ENCODE peak calls at places on chromosomes 13 and 19, in four cellular contexts. One of them, this sample, is unnamed.
A peak's percentile ranks its signal among the peaks of the same experiment; 100 is the strongest.

GRCh38 chr19:34241513-34242337 is 12.6 kb upstream of the GARRE1 start:
- DNase-seq in gastrocnemius medialis: no peak
- DNase-seq in K562: no peak
- DNase-seq in astrocyte of the cerebellum: no peak
- DNase-seq in this sample: peak; percentile 80

GRCh38 chr13:93777504-93777903 is 550.9 kb downstream of the GPC6 start:
- DNase-seq in gastrocnemius medialis: no peak
- DNase-seq in K562: no peak
- DNase-seq in astrocyte of the cerebellum: no peak
- DNase-seq in this sample: no peak

GRCh38 chr19:57558525-57558924 is 1.1 kb downstream of the ZNF550 start:
- DNase-seq in gastrocnemius medialis: no peak
- DNase-seq in K562: no peak
- DNase-seq in astrocyte of the cerebellum: no peak
- DNase-seq in this sample: no peak

GRCh38 chr19:16226184-16226591 is 28.5 kb downstream of the AP1M1 start:
- DNase-seq in gastrocnemius medialis: no peak
- DNase-seq in K562: no peak
- DNase-seq in astrocyte of the cerebellum: no peak
- DNase-seq in this sample: peak; percentile 0

GRCh38 chr19:3275068-3275582 is 50.7 kb downstream of the CELF5 start:
- DNase-seq in gastrocnemius medialis: no peak
- DNase-seq in K562: peak; percentile 45
- DNase-seq in astrocyte of the cerebellum: no peak
- DNase-seq in this sample: peak; percentile 54

GRCh38 chr19:3606690-3607289 is at the start of gene TBXA2R:
- DNase-seq in gastrocnemius medialis: no peak
- DNase-seq in K562: peak; percentile 93
- DNase-seq in astrocyte of the cerebellum: no peak
- DNase-seq in this sample: no peak

GRCh38 chr13:77565635-77566034 is 30.1 kb downstream of the SCEL start:
- DNase-seq in gastrocnemius medialis: no peak
- DNase-seq in K562: peak; percentile 5
- DNase-seq in astrocyte of the cerebellum: peak; percentile 29
- DNase-seq in this sample: peak; percentile 58

GRCh38 chr13:40996433-40997095 is 22.6 kb downstream of the ELF1 start:
- DNase-seq in gastrocnemius medialis: no peak
- DNase-seq in K562: no peak
- DNase-seq in astrocyte of the cerebellum: no peak
- DNase-seq in this sample: no peak

GRCh38 chr13:85651440-85651839 is 147.8 kb downstream of the SLITRK6 start:
- DNase-seq in gastrocnemius medialis: no peak
- DNase-seq in K562: no peak
- DNase-seq in astrocyte of the cerebellum: no peak
- DNase-seq in this sample: no peak

GRCh38 chr19:2289714-2290435 is 7.9 kb upstream of the PEAK3 start:
- DNase-seq in gastrocnemius medialis: no peak
- DNase-seq in K562: peak; percentile 52
- DNase-seq in astrocyte of the cerebellum: no peak
- DNase-seq in this sample: peak; percentile 87

GRCh38 chr19:15010497-15011255 is 31.0 kb upstream of the SLC1A6 start:
- DNase-seq in gastrocnemius medialis: no peak
- DNase-seq in K562: no peak
- DNase-seq in astrocyte of the cerebellum: no peak
- DNase-seq in this sample: no peak

GRCh38 chr19:54160182-54160811 is 776 bp upstream of the LENG1 start:
- DNase-seq in gastrocnemius medialis: no peak
- DNase-seq in K562: peak; percentile 57
- DNase-seq in astrocyte of the cerebellum: no peak
- DNase-seq in this sample: no peak

GRCh38 chr13:73722120-73722519 is 412.1 kb downstream of the KLF12 start:
- DNase-seq in gastrocnemius medialis: no peak
- DNase-seq in K562: no peak
- DNase-seq in astrocyte of the cerebellum: peak; percentile 42
- DNase-seq in this sample: peak; percentile 60

GRCh38 chr19:660793-661426 is 2.1 kb downstream of the RNF126 start:
- DNase-seq in gastrocnemius medialis: no peak
- DNase-seq in K562: no peak
- DNase-seq in astrocyte of the cerebellum: no peak
- DNase-seq in this sample: no peak

GRCh38 chr19:3556978-3557460 is 367 bp downstream of the MFSD12 start:
- DNase-seq in gastrocnemius medialis: no peak
- DNase-seq in K562: peak; percentile 75
- DNase-seq in astrocyte of the cerebellum: no peak
- DNase-seq in this sample: peak; percentile 55

GRCh38 chr19:36152061-36152885 is at the start of gene COX7A1:
- DNase-seq in gastrocnemius medialis: peak; percentile 79
- DNase-seq in K562: peak; percentile 26
- DNase-seq in astrocyte of the cerebellum: no peak
- DNase-seq in this sample: no peak

GRCh38 chr13:79612604-79613003 is 131.6 kb downstream of the NDFIP2 start:
- DNase-seq in gastrocnemius medialis: no peak
- DNase-seq in K562: no peak
- DNase-seq in astrocyte of the cerebellum: no peak
- DNase-seq in this sample: no peak

GRCh38 chr19:1266116-1266817 is 2.9 kb upstream of the CIRBP start:
- DNase-seq in gastrocnemius medialis: no peak
- DNase-seq in K562: peak; percentile 87
- DNase-seq in astrocyte of the cerebellum: no peak
- DNase-seq in this sample: peak; percentile 93

GRCh38 chr13:93388701-93389100 is 162.1 kb downstream of the GPC6 start:
- DNase-seq in gastrocnemius medialis: no peak
- DNase-seq in K562: no peak
- DNase-seq in astrocyte of the cerebellum: peak; percentile 5
- DNase-seq in this sample: no peak

GRCh38 chr19:15454371-15454800 is 4.6 kb upstream of the WIZ start:
- DNase-seq in gastrocnemius medialis: no peak
- DNase-seq in K562: no peak
- DNase-seq in astrocyte of the cerebellum: no peak
- DNase-seq in this sample: no peak

GRCh38 chr19:44401108-44401786 is at the start of gene ZNF285:
- DNase-seq in gastrocnemius medialis: peak; percentile 74
- DNase-seq in K562: peak; percentile 87
- DNase-seq in astrocyte of the cerebellum: peak; percentile 90
- DNase-seq in this sample: peak; percentile 30

GRCh38 chr13:49308104-49308875 is 60.6 kb downstream of the CDADC1 start:
- DNase-seq in gastrocnemius medialis: peak; percentile 80
- DNase-seq in K562: no peak
- DNase-seq in astrocyte of the cerebellum: peak; percentile 46
- DNase-seq in this sample: no peak

GRCh38 chr13:74464656-74465055 is 330.5 kb upstream of the KLF12 start:
- DNase-seq in gastrocnemius medialis: no peak
- DNase-seq in K562: no peak
- DNase-seq in astrocyte of the cerebellum: no peak
- DNase-seq in this sample: no peak

GRCh38 chr13:28022848-28023518 is 34.5 kb upstream of the URAD start:
- DNase-seq in gastrocnemius medialis: no peak
- DNase-seq in K562: no peak
- DNase-seq in astrocyte of the cerebellum: no peak
- DNase-seq in this sample: no peak

GRCh38 chr19:31513841-31514240 is 164.6 kb upstream of the TSHZ3 start:
- DNase-seq in gastrocnemius medialis: no peak
- DNase-seq in K562: no peak
- DNase-seq in astrocyte of the cerebellum: no peak
- DNase-seq in this sample: no peak

GRCh38 chr19:5680083-5680436 is 256 bp downstream of the MICOS13 start:
- DNase-seq in gastrocnemius medialis: no peak
- DNase-seq in K562: no peak
- DNase-seq in astrocyte of the cerebellum: no peak
- DNase-seq in this sample: no peak

GRCh38 chr13:79631260-79631659 is 150.3 kb downstream of the NDFIP2 start:
- DNase-seq in gastrocnemius medialis: peak; percentile 5
- DNase-seq in K562: no peak
- DNase-seq in astrocyte of the cerebellum: peak; percentile 70
- DNase-seq in this sample: no peak

GRCh38 chr13:81795710-81796109 is 1454.8 kb upstream of the SPRY2 start:
- DNase-seq in gastrocnemius medialis: no peak
- DNase-seq in K562: no peak
- DNase-seq in astrocyte of the cerebellum: no peak
- DNase-seq in this sample: no peak

GRCh38 chr13:47112205-47112896 is 215.5 kb upstream of the HTR2A start:
- DNase-seq in gastrocnemius medialis: no peak
- DNase-seq in K562: peak; percentile 14
- DNase-seq in astrocyte of the cerebellum: no peak
- DNase-seq in this sample: no peak

GRCh38 chr13:51729853-51730553 is 74.0 kb downstream of the DHRS12 start:
- DNase-seq in gastrocnemius medialis: no peak
- DNase-seq in K562: no peak
- DNase-seq in astrocyte of the cerebellum: peak; percentile 65
- DNase-seq in this sample: no peak

GRCh38 chr19:21328402-21328801 is 808 bp downstream of the ZNF708 start:
- DNase-seq in gastrocnemius medialis: no peak
- DNase-seq in K562: no peak
- DNase-seq in astrocyte of the cerebellum: no peak
- DNase-seq in this sample: peak; percentile 23

GRCh38 chr13:23087884-23088283 is 92.9 kb upstream of the SGCG start:
- DNase-seq in gastrocnemius medialis: no peak
- DNase-seq in K562: peak; percentile 15
- DNase-seq in astrocyte of the cerebellum: no peak
- DNase-seq in this sample: peak; percentile 29

DNA sequence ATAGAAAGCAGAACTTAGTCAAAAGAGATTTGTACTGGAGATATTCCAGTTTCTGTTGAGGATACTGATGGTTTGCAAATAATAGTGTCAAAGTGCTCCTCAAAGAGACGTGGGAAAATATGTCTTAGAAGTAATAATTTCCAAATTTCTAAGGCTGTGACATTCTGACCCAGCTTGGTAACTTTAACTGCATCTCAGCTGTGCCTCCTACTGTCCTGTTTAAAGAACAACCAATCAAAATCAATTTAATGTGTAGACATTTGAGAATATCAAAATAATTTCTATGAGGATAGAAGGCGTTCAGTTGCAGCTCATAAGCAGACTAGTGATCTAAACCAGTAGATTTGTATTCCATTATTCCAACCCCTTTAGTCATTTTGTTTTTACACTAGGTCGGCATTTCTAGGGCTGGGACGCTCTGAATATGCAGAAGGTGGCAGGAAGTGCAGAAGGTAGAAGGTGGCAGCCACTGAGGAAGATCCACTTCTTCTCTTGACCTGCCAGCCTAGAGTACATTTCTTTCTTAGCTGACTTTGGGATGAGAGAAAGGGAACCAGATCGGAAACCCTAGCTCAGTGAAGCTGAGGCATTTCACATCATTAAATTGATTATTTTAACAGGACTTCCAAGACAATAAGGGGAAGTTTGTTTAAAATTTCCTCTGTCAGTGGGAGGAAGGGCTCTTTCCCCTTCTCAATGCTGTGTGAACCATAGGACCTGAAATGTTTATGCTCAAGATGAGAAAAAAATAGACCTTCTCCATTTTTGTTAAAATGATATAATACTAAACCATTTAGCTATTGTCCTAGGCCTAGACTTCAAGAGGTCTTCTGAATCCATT is 67.5 kb downstream of the COL4A1 start:
- DNase-seq in gastrocnemius medialis: no peak
- DNase-seq in K562: no peak
- DNase-seq in astrocyte of the cerebellum: no peak
- DNase-seq in this sample: no peak
- TF ChIP-seq CTCF in gastrocnemius medialis: no peak
- TF ChIP-seq CTCF in K562: peak; percentile 2
- TF ChIP-seq CTCF in astrocyte of the cerebellum: peak; percentile 7
- TF ChIP-seq CTCF in this sample: no peak

DNA sequence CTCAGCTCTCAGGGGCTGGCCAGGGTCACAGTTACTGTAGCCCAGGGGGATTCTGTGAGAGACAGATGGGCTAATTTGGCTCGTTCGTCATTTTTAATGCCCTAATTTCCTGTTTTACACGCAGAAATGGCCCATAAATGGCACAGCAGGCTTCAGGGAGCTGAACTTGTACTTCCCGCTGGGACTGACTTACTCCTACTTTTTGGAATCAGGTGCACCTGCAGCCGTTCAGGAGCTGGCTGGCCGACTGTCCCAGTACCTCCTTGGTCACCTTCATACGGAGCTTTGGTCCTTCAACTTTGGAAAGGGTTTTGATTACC is 62.4 kb upstream of the URI1 start:
- DNase-seq in gastrocnemius medialis: no peak
- DNase-seq in K562: no peak
- DNase-seq in astrocyte of the cerebellum: no peak
- DNase-seq in this sample: no peak
- H3K4me3 ChIP-seq in gastrocnemius medialis: peak overlapping the region; percentile 43
- H3K4me3 ChIP-seq in K562: no peak overlapping the region
- H3K4me3 ChIP-seq in astrocyte of the cerebellum: no peak overlapping the region
- H3K4me3 ChIP-seq in this sample: no peak overlapping the region

GRCh38 chr13:63954683-63955082 is 2539.0 kb upstream of the PCDH20 start:
- DNase-seq in gastrocnemius medialis: no peak
- DNase-seq in K562: no peak
- DNase-seq in astrocyte of the cerebellum: no peak
- DNase-seq in this sample: no peak
- TF ChIP-seq CTCF in gastrocnemius medialis: no peak
- TF ChIP-seq CTCF in K562: no peak
- TF ChIP-seq CTCF in astrocyte of the cerebellum: no peak
- TF ChIP-seq CTCF in this sample: no peak

GRCh38 chr13:21297914-21298831 is 121.7 kb downstream of the MRPL57 start:
- DNase-seq in gastrocnemius medialis: peak; percentile 38
- DNase-seq in K562: peak; percentile 83
- DNase-seq in astrocyte of the cerebellum: peak; percentile 66
- DNase-seq in this sample: peak; percentile 95

DNA sequence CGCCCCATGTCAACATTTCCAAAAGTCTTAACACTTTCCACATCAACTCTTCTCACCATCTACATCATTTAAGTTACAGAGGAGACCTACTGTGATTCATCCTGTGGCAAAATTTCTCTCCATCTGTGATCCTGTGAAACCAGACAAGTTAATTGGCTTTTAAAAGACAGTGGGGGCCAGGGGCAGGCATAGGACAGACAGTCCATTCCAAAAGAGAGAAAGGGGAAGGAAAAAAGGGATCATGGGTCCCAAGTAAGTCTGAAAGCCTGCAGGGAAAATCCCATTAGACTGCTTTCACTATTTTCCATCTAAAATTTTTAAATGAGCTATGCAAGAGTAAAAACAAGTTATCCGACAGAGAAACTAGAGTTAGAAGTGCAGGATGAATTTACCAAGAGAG is 121.0 kb downstream of the MRPL57 start:
- DNase-seq in gastrocnemius medialis: no peak
- DNase-seq in K562: no peak
- DNase-seq in astrocyte of the cerebellum: no peak
- DNase-seq in this sample: no peak
- H3K4me3 ChIP-seq in gastrocnemius medialis: peak overlapping the region; percentile 87
- H3K4me3 ChIP-seq in K562: peak overlapping the region; percentile 86
- H3K4me3 ChIP-seq in astrocyte of the cerebellum: peak overlapping the region; percentile 92
- H3K4me3 ChIP-seq in this sample: peak overlapping the region; percentile 59

GRCh38 chr19:52398091-52398461 is 427 bp downstream of the ZNF528 start:
- DNase-seq in gastrocnemius medialis: no peak
- DNase-seq in K562: peak; percentile 15
- DNase-seq in astrocyte of the cerebellum: no peak
- DNase-seq in this sample: no peak
- TF ChIP-seq CTCF in gastrocnemius medialis: no peak
- TF ChIP-seq CTCF in K562: no peak
- TF ChIP-seq CTCF in astrocyte of the cerebellum: no peak
- TF ChIP-seq CTCF in this sample: no peak

GRCh38 chr13:110610955-110611595 is 4.3 kb upstream of the NAXD start:
- DNase-seq in gastrocnemius medialis: no peak
- DNase-seq in K562: no peak
- DNase-seq in astrocyte of the cerebellum: no peak
- DNase-seq in this sample: peak; percentile 87
- H3K4me3 ChIP-seq in gastrocnemius medialis: no peak overlapping the region
- H3K4me3 ChIP-seq in K562: no peak overlapping the region
- H3K4me3 ChIP-seq in astrocyte of the cerebellum: no peak overlapping the region
- H3K4me3 ChIP-seq in this sample: peak overlapping the region; percentile 60

This sample was measured in GM12865.